ENCODE peak calls at places on chromosomes 3 and 15, in nine cellular contexts. K is SJSA1; Z is esophagus squamous epithelium; E is HepG2; S is psoas muscle; O is tibial nerve; V is mammary epithelial cell; Q is CD8-positive, alpha-beta T cell; J is aorta. D is an unnamed sample. For H3K27me3, the result is how much of the 10 kb centered on the place peaks cover.

GRCh38 chr3:3125977-3126376 is 763 bp upstream of the TRNT1 start:
- DNase-seq in K (no peak), Z (no peak), E (no peak), S (no peak), O (no peak), V (no peak), Q (no peak), J (no peak), D (no peak)

GRCh38 chr3:43024183-43024865 is 45.2 kb downstream of the GASK1A start:
- DNase-seq in K (no peak), Z (no peak), E (no peak), S (no peak), O (no peak), V (no peak), Q (peak), J (no peak), D (no peak)

GRCh38 chr3:123536153-123536895 is 48.5 kb downstream of the HACD2 start:
- DNase-seq in K (no peak), Z (no peak), E (no peak), S (no peak), O (no peak), V (no peak), Q (no peak), J (no peak), D (no peak)

GRCh38 chr3:177111541-177111949 is 85.7 kb downstream of the TBL1XR1 start:
- DNase-seq in K (no peak), Z (no peak), E (peak), S (no peak), O (no peak), V (no peak), Q (no peak), J (no peak), D (no peak)

GRCh38 chr3:125083776-125084175 is 28.0 kb upstream of the HEG1 start:
- DNase-seq in K (peak), Z (no peak), E (no peak), S (no peak), O (no peak), V (no peak), Q (no peak), J (no peak), D (no peak)

GRCh38 chr3:5186089-5186853 is 1.2 kb upstream of the EDEM1 start:
- DNase-seq in K (peak), Z (no peak), E (no peak), S (no peak), O (no peak), V (no peak), Q (no peak), J (no peak), D (peak)

GRCh38 chr15:60800729-60801072 is 321.8 kb upstream of the ICE2 start:
- DNase-seq in K (no peak), Z (no peak), E (no peak), S (no peak), O (no peak), V (no peak), Q (no peak), J (no peak), D (no peak)

GRCh38 chr15:38670142-38671002 is 105.8 kb upstream of the RASGRP1 start:
- DNase-seq in K (no peak), Z (peak), E (no peak), S (no peak), O (no peak), V (no peak), Q (peak), J (no peak), D (no peak)

GRCh38 chr3:129230311-129231019 is 18.9 kb upstream of the COPG1 start:
- DNase-seq in K (peak), Z (no peak), E (peak), S (no peak), O (no peak), V (peak), Q (no peak), J (peak), D (no peak)

GRCh38 chr15:49330166-49330565 is 92.9 kb upstream of the FGF7 start:
- DNase-seq in K (no peak), Z (no peak), E (no peak), S (no peak), O (no peak), V (no peak), Q (no peak), J (no peak), D (no peak)

GRCh38 chr3:67635806-67636205 is 18.6 kb downstream of the SUCLG2 start:
- DNase-seq in K (peak), Z (no peak), E (no peak), S (no peak), O (no peak), V (no peak), Q (no peak), J (no peak), D (no peak)

GRCh38 chr3:183252973-183253363 is at the start of gene B3GNT5:
- DNase-seq in K (no peak), Z (no peak), E (no peak), S (peak), O (no peak), V (peak), Q (no peak), J (peak), D (peak)

GRCh38 chr3:34782876-34783275 is 856.4 kb upstream of the ARPP21 start:
- DNase-seq in K (no peak), Z (no peak), E (no peak), S (no peak), O (no peak), V (no peak), Q (no peak), J (no peak), D (no peak)

GRCh38 chr3:15467227-15468181 is 40.1 kb downstream of the EAF1 start:
- DNase-seq in K (no peak), Z (no peak), E (no peak), S (peak), O (no peak), V (no peak), Q (no peak), J (no peak), D (no peak)

GRCh38 chr15:46714959-46715358 is 1002.3 kb upstream of the SEMA6D start:
- DNase-seq in K (no peak), Z (no peak), E (no peak), S (no peak), O (no peak), V (no peak), Q (no peak), J (no peak), D (no peak)

DNA sequence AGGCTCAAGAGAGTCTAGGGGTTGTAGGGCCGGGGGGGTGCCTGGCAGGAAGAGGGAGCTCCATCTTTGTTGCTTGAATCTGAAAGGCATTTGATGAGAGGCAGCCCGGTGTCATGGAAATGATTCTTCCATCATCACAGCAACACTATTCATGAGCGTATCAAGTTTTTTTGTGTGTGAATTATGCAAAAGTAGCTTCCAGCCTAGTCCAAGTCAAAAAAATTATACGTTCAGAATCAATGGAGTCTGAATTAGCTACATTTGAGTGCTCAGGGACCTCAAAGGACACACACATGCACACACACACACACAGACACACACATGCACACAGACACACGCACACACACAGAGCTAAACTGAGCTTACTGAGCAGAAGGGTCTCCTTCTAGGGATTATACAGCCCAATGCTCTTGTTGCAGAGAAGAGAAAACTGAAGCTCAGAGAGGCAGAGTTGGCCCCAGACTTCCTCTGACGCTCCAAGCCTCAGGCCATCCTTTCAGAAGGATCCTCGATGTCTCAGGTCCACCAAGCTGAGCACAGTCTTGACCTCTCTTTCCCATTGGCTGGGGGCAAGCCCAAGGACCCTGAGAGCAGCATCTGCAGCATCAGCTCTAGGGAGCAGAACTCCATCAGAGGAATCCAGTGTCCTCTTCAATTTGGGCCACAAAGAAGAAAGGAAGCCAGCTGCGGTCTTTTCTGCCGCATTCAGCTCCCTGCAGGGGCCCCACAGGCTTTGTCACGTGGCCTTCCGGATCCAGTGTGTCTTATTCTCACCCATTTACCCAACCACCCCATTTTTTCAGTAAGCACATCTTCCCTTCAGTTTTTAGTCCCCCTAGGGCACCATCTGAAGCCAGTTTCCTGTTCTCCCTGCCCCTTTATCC is 228.0 kb downstream of the UACA start:
- DNase-seq in K (no peak), Z (no peak), E (no peak), S (no peak), O (no peak), V (no peak), Q (peak), J (no peak), D (no peak)
- H3K27me3 ChIP-seq in K (under half), Z (under half), E (under half), S (under half), O (under half), V (under half), Q (under half), J (under half), D (under half)

DNA sequence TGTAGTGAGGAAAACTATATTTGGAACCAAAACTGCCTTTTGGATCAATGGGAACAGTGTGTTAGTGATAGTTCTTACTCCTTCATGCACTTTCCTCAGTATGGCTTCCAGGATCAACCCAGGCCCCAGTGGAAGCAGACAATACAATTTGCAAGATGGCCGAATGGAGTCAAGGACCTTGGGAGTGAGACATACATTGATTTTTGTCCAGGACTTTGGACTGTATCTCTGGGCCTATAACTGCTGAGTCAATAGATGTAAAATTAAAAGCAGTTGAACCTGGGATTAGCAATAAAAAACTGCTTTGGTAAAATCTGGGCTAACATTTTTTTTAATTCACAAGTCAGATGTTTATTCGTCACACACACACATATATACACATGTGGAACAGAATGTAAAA is 1.8 kb downstream of the ARRDC4 start:
- DNase-seq in K (no peak), Z (no peak), E (peak), S (no peak), O (no peak), V (no peak), Q (no peak), J (no peak), D (no peak)
- H3K4me3 ChIP-seq in K (no peak), Z (no peak), E (no peak), S (peak), O (peak), V (peak), Q (no peak), J (no peak), D (peak)

DNA sequence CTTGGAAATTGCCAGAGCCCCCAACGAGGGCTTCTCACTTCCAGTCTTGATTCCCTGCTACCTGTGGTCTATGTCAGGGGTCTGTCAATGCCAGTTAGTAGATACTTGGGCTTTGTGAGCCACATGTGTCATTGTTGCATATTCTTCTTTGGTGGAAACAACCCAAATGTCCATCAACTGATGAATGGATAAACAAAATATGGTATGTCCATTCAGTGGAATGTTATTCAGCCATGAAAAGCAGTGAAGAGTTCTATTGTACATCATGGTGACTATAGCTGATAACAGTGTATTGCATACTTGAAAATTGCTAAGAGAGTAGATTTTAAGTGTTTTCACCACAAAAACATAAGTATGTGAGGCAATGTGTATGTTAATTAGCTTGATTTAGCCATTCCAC is 288.1 kb downstream of the RPLP1 start:
- DNase-seq in K (no peak), Z (no peak), E (no peak), S (no peak), O (no peak), V (no peak), Q (no peak), J (no peak), D (no peak)
- H3K27me3 ChIP-seq in K (under half), Z (under half), E (under half), S (under half), O (under half), V (under half), Q (under half), J (under half), D (under half)

DNA sequence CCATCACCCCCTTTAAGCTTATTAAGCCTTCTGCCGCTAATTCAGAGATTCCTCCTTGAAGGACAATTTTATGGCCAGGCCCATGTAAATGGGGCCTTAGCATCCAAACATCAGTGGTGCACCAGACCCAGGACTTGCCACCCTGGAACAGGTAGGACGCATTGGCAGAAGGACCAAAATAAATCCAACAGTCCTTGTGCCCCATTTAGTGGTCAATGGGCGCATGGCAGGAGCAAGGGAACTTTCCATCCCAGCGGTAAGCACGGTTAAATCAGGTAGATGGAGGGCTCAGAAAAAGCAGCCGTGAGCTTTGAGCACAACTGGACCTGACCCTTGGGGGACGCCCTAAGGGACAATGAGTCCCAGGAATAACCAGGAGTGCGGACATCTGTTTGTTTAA is 540.8 kb upstream of the ROBO1 start:
- DNase-seq in K (no peak), Z (no peak), E (no peak), S (no peak), O (no peak), V (no peak), Q (no peak), J (no peak), D (no peak)
- H3K4me3 ChIP-seq in K (no peak), Z (no peak), E (no peak), S (no peak), O (no peak), V (no peak), Q (no peak), J (no peak), D (no peak)

GRCh38 chr3:58236527-58237237 is 910 bp upstream of the ABHD6 start:
- DNase-seq in K (no peak), Z (no peak), E (no peak), S (no peak), O (no peak), V (no peak), Q (no peak), J (peak), D (peak)

GRCh38 chr3:58238830-58239229 is 1.2 kb downstream of the ABHD6 start:
- DNase-seq in K (no peak), Z (no peak), E (no peak), S (no peak), O (no peak), V (no peak), Q (no peak), J (no peak), D (no peak)

GRCh38 chr3:58237238-58237939 is at the start of gene ABHD6:
- DNase-seq in K (peak), Z (peak), E (peak), S (peak), O (peak), V (peak), Q (peak), J (peak), D (peak)

GRCh38 chr3:58235970-58236369 is 1.6 kb upstream of the ABHD6 start:
- DNase-seq in K (no peak), Z (no peak), E (no peak), S (no peak), O (no peak), V (no peak), Q (no peak), J (no peak), D (no peak)

GRCh38 chr3:58237940-58238681 is 519 bp downstream of the ABHD6 start:
- DNase-seq in K (no peak), Z (peak), E (peak), S (peak), O (peak), V (peak), Q (peak), J (peak), D (peak)
- H3K27me3 ChIP-seq in K (under half), Z (under half), E (under half), S (under half), O (under half), V (under half), Q (under half), J (under half), D (under half)

DNA sequence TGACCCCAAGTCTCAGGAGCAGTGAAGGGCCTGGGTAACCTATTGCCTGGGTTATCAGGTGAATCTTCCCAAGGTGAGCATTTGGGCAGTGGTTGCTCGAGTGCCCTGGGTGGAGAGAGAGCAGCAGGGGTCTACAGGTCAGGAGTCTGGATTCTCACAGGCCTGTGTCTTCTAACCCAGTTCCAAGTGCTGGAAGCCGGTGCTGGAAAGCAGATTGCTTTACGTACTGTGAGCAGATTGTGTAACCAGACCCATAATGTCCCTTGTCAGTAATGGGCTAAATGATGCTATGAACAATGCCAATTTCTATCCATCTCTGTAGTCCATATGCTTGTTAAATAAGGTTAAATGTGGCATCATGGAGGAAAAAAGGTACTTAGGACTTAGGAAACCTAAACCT is 106.4 kb downstream of the TPRG1 start:
- DNase-seq in K (no peak), Z (no peak), E (no peak), S (no peak), O (no peak), V (no peak), Q (no peak), J (no peak), D (no peak)
- H3K4me3 ChIP-seq in K (no peak), Z (no peak), E (no peak), S (no peak), O (no peak), V (no peak), Q (no peak), J (no peak), D (no peak)

D was measured in right cardiac atrium.